ENCODE peak calls at places on chromosome 22, in six cellular contexts. One of them, this sample, is unnamed.

GRCh38 chr22:49965291-49966040 is 4.9 kb downstream of the PIM3 start:
- DNase-seq in heart left ventricle: peak; percentile 13
- DNase-seq in AG04450: no peak
- DNase-seq in neural progenitor cell: peak; percentile 2
- DNase-seq in cardiac fibroblast: no peak
- DNase-seq in right lobe of liver: peak; percentile 52
- DNase-seq in this sample: no peak

GRCh38 chr22:38921801-38922200 is 35.6 kb upstream of the APOBEC3A start:
- DNase-seq in heart left ventricle: no peak
- DNase-seq in AG04450: no peak
- DNase-seq in neural progenitor cell: no peak
- DNase-seq in cardiac fibroblast: no peak
- DNase-seq in right lobe of liver: no peak
- DNase-seq in this sample: no peak

GRCh38 chr22:47290706-47291430 is 528.4 kb downstream of the TBC1D22A start:
- DNase-seq in heart left ventricle: no peak
- DNase-seq in AG04450: no peak
- DNase-seq in neural progenitor cell: no peak
- DNase-seq in cardiac fibroblast: no peak
- DNase-seq in right lobe of liver: peak; percentile 38
- DNase-seq in this sample: no peak

GRCh38 chr22:49589301-49589700 is 238.4 kb downstream of the BRD1 start:
- DNase-seq in heart left ventricle: no peak
- DNase-seq in AG04450: no peak
- DNase-seq in neural progenitor cell: no peak
- DNase-seq in cardiac fibroblast: no peak
- DNase-seq in right lobe of liver: no peak
- DNase-seq in this sample: no peak

GRCh38 chr22:32607086-32607485 is 132.5 kb downstream of the FBXO7 start:
- DNase-seq in heart left ventricle: no peak
- DNase-seq in AG04450: no peak
- DNase-seq in neural progenitor cell: no peak
- DNase-seq in cardiac fibroblast: no peak
- DNase-seq in right lobe of liver: no peak
- DNase-seq in this sample: no peak

GRCh38 chr22:36828815-36829214 is 12.0 kb upstream of the PVALB start:
- DNase-seq in heart left ventricle: no peak
- DNase-seq in AG04450: no peak
- DNase-seq in neural progenitor cell: no peak
- DNase-seq in cardiac fibroblast: no peak
- DNase-seq in right lobe of liver: no peak
- DNase-seq in this sample: no peak

GRCh38 chr22:36741968-36742367 is 34.0 kb downstream of the IFT27 start:
- DNase-seq in heart left ventricle: no peak
- DNase-seq in AG04450: no peak
- DNase-seq in neural progenitor cell: no peak
- DNase-seq in cardiac fibroblast: no peak
- DNase-seq in right lobe of liver: peak; percentile 14
- DNase-seq in this sample: no peak

GRCh38 chr22:29480512-29481264 is 670 bp downstream of the NEFH start:
- DNase-seq in heart left ventricle: no peak
- DNase-seq in AG04450: no peak
- DNase-seq in neural progenitor cell: peak; percentile 82
- DNase-seq in cardiac fibroblast: peak; percentile 71
- DNase-seq in right lobe of liver: no peak
- DNase-seq in this sample: no peak

GRCh38 chr22:37607912-37608476 is 640 bp upstream of the GGA1 start:
- DNase-seq in heart left ventricle: no peak
- DNase-seq in AG04450: no peak
- DNase-seq in neural progenitor cell: no peak
- DNase-seq in cardiac fibroblast: no peak
- DNase-seq in right lobe of liver: no peak
- DNase-seq in this sample: no peak

GRCh38 chr22:48832592-48832991 is 995.1 kb downstream of the BRD1 start:
- DNase-seq in heart left ventricle: no peak
- DNase-seq in AG04450: no peak
- DNase-seq in neural progenitor cell: no peak
- DNase-seq in cardiac fibroblast: no peak
- DNase-seq in right lobe of liver: no peak
- DNase-seq in this sample: no peak

GRCh38 chr22:48782817-48783511 is 1044.7 kb downstream of the BRD1 start:
- DNase-seq in heart left ventricle: peak; percentile 1
- DNase-seq in AG04450: no peak
- DNase-seq in neural progenitor cell: peak; percentile 73
- DNase-seq in cardiac fibroblast: no peak
- DNase-seq in right lobe of liver: no peak
- DNase-seq in this sample: no peak

GRCh38 chr22:28229566-28230483 is 310.8 kb upstream of the PITPNB start:
- DNase-seq in heart left ventricle: no peak
- DNase-seq in AG04450: no peak
- DNase-seq in neural progenitor cell: no peak
- DNase-seq in cardiac fibroblast: peak; percentile 44
- DNase-seq in right lobe of liver: no peak
- DNase-seq in this sample: no peak

GRCh38 chr22:17120281-17120680 is 879 bp downstream of the TMEM121B start:
- DNase-seq in heart left ventricle: peak; percentile 54
- DNase-seq in AG04450: no peak
- DNase-seq in neural progenitor cell: peak; percentile 95
- DNase-seq in cardiac fibroblast: peak; percentile 54
- DNase-seq in right lobe of liver: peak; percentile 76
- DNase-seq in this sample: no peak

GRCh38 chr22:37484115-37485005 is 1.8 kb downstream of the MFNG start:
- DNase-seq in heart left ventricle: peak; percentile 78
- DNase-seq in AG04450: no peak
- DNase-seq in neural progenitor cell: peak; percentile 71
- DNase-seq in cardiac fibroblast: no peak
- DNase-seq in right lobe of liver: peak; percentile 79
- DNase-seq in this sample: no peak

GRCh38 chr22:39110631-39111561 is 13.9 kb downstream of the APOBEC3H start:
- DNase-seq in heart left ventricle: no peak
- DNase-seq in AG04450: no peak
- DNase-seq in neural progenitor cell: peak; percentile 68
- DNase-seq in cardiac fibroblast: no peak
- DNase-seq in right lobe of liver: no peak
- DNase-seq in this sample: no peak

GRCh38 chr22:26783886-26784285 is 126.5 kb downstream of the MIAT start:
- DNase-seq in heart left ventricle: no peak
- DNase-seq in AG04450: no peak
- DNase-seq in neural progenitor cell: no peak
- DNase-seq in cardiac fibroblast: no peak
- DNase-seq in right lobe of liver: no peak
- DNase-seq in this sample: no peak

GRCh38 chr22:49826603-49827306 is 918 bp downstream of the BRD1 start:
- DNase-seq in heart left ventricle: peak; percentile 62
- DNase-seq in AG04450: no peak
- DNase-seq in neural progenitor cell: peak; percentile 47
- DNase-seq in cardiac fibroblast: peak; percentile 62
- DNase-seq in right lobe of liver: peak; percentile 66
- DNase-seq in this sample: no peak

GRCh38 chr22:21796863-21797262 is 61.3 kb upstream of the YPEL1 start:
- DNase-seq in heart left ventricle: peak; percentile 13
- DNase-seq in AG04450: no peak
- DNase-seq in neural progenitor cell: no peak
- DNase-seq in cardiac fibroblast: no peak
- DNase-seq in right lobe of liver: no peak
- DNase-seq in this sample: no peak

GRCh38 chr22:33811686-33812085 is 108.6 kb downstream of the LARGE1 start:
- DNase-seq in heart left ventricle: peak; percentile 79
- DNase-seq in AG04450: no peak
- DNase-seq in neural progenitor cell: peak; percentile 26
- DNase-seq in cardiac fibroblast: peak; percentile 74
- DNase-seq in right lobe of liver: peak; percentile 46
- DNase-seq in this sample: no peak

GRCh38 chr22:48424201-48424627 is 1403.5 kb downstream of the BRD1 start:
- DNase-seq in heart left ventricle: no peak
- DNase-seq in AG04450: no peak
- DNase-seq in neural progenitor cell: no peak
- DNase-seq in cardiac fibroblast: no peak
- DNase-seq in right lobe of liver: peak; percentile 37
- DNase-seq in this sample: no peak

GRCh38 chr22:38175206-38176118 is 6.2 kb downstream of the PLA2G6 start:
- DNase-seq in heart left ventricle: no peak
- DNase-seq in AG04450: no peak
- DNase-seq in neural progenitor cell: no peak
- DNase-seq in cardiac fibroblast: no peak
- DNase-seq in right lobe of liver: no peak
- DNase-seq in this sample: no peak

GRCh38 chr22:39290724-39291161 is 28.7 kb downstream of the RPL3 start:
- DNase-seq in heart left ventricle: peak; percentile 85
- DNase-seq in AG04450: no peak
- DNase-seq in neural progenitor cell: no peak
- DNase-seq in cardiac fibroblast: peak; percentile 59
- DNase-seq in right lobe of liver: peak; percentile 92
- DNase-seq in this sample: no peak

GRCh38 chr22:48802576-48802975 is 1025.1 kb downstream of the BRD1 start:
- DNase-seq in heart left ventricle: no peak
- DNase-seq in AG04450: no peak
- DNase-seq in neural progenitor cell: no peak
- DNase-seq in cardiac fibroblast: no peak
- DNase-seq in right lobe of liver: no peak
- DNase-seq in this sample: no peak

GRCh38 chr22:48819232-48819631 is 1008.4 kb downstream of the BRD1 start:
- DNase-seq in heart left ventricle: no peak
- DNase-seq in AG04450: no peak
- DNase-seq in neural progenitor cell: no peak
- DNase-seq in cardiac fibroblast: no peak
- DNase-seq in right lobe of liver: no peak
- DNase-seq in this sample: no peak

GRCh38 chr22:49140921-49141680 is 686.6 kb downstream of the BRD1 start:
- DNase-seq in heart left ventricle: no peak
- DNase-seq in AG04450: no peak
- DNase-seq in neural progenitor cell: peak; percentile 29
- DNase-seq in cardiac fibroblast: no peak
- DNase-seq in right lobe of liver: no peak
- DNase-seq in this sample: no peak

GRCh38 chr22:48551061-48551460 is 1276.6 kb downstream of the BRD1 start:
- DNase-seq in heart left ventricle: no peak
- DNase-seq in AG04450: no peak
- DNase-seq in neural progenitor cell: no peak
- DNase-seq in cardiac fibroblast: no peak
- DNase-seq in right lobe of liver: no peak
- DNase-seq in this sample: no peak

GRCh38 chr22:49499433-49500075 is 328.1 kb downstream of the BRD1 start:
- DNase-seq in heart left ventricle: no peak
- DNase-seq in AG04450: no peak
- DNase-seq in neural progenitor cell: no peak
- DNase-seq in cardiac fibroblast: peak; percentile 0
- DNase-seq in right lobe of liver: no peak
- DNase-seq in this sample: no peak

GRCh38 chr22:22605074-22605404 is 39.4 kb upstream of the GGTLC2 start:
- DNase-seq in heart left ventricle: no peak
- DNase-seq in AG04450: no peak
- DNase-seq in neural progenitor cell: no peak
- DNase-seq in cardiac fibroblast: no peak
- DNase-seq in right lobe of liver: no peak
- DNase-seq in this sample: no peak

GRCh38 chr22:41197808-41198585 is 7.1 kb upstream of the L3MBTL2 start:
- DNase-seq in heart left ventricle: peak; percentile 32
- DNase-seq in AG04450: no peak
- DNase-seq in neural progenitor cell: peak; percentile 68
- DNase-seq in cardiac fibroblast: no peak
- DNase-seq in right lobe of liver: no peak
- DNase-seq in this sample: no peak
- TF ChIP-seq CTCF in heart left ventricle: no peak
- TF ChIP-seq CTCF in AG04450: no peak
- TF ChIP-seq CTCF in neural progenitor cell: no peak
- TF ChIP-seq CTCF in cardiac fibroblast: peak; percentile 2
- TF ChIP-seq CTCF in right lobe of liver: no peak
- TF ChIP-seq CTCF in this sample: no peak

DNA sequence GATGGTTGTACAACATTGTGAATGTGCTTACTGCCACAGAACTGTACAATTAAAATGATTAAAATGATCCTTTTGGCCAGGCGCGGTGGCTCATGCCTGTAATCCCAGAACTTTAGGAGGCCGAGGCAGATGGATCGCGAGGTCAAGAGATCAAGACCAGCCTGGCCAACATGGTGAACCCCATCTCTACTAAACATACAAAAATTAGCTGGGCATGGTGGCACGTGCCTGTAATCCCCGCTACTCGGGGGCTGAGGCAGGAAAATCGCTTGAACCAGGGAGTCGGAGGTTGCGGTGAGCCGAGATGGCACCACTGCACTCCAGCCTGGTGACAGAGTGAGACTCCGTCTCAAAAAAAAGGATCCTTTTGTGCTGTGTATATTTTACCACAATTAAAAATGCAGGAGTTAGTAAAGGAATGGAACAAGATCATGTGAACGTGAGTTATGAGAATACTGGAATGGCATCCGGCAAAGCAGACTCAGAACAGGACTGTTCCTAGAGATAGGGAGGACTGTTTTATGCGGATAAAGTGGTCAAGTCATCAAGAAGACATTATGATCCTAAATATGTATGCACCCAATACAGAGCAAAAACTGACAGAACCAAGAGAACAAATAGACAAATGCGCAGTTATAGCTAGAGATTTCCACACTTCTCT is 58.0 kb upstream of the CLDN5 start:
- DNase-seq in heart left ventricle: no peak
- DNase-seq in AG04450: no peak
- DNase-seq in neural progenitor cell: no peak
- DNase-seq in cardiac fibroblast: no peak
- DNase-seq in right lobe of liver: no peak
- DNase-seq in this sample: no peak
- H3K4me3 ChIP-seq in heart left ventricle: no peak overlapping the region
- H3K4me3 ChIP-seq in AG04450: no peak overlapping the region
- H3K4me3 ChIP-seq in neural progenitor cell: no peak overlapping the region
- H3K4me3 ChIP-seq in cardiac fibroblast: no peak overlapping the region
- H3K4me3 ChIP-seq in right lobe of liver: no peak overlapping the region
- H3K4me3 ChIP-seq in this sample: no peak overlapping the region

GRCh38 chr22:42691440-42691839 is 29.2 kb downstream of the A4GALT start:
- DNase-seq in heart left ventricle: no peak
- DNase-seq in AG04450: no peak
- DNase-seq in neural progenitor cell: no peak
- DNase-seq in cardiac fibroblast: no peak
- DNase-seq in right lobe of liver: no peak
- DNase-seq in this sample: no peak

GRCh38 chr22:42695294-42695693 is 25.4 kb downstream of the A4GALT start:
- DNase-seq in heart left ventricle: no peak
- DNase-seq in AG04450: no peak
- DNase-seq in neural progenitor cell: no peak
- DNase-seq in cardiac fibroblast: no peak
- DNase-seq in right lobe of liver: no peak
- DNase-seq in this sample: no peak

GRCh38 chr22:42693763-42694683 is 26.6 kb downstream of the A4GALT start:
- DNase-seq in heart left ventricle: no peak
- DNase-seq in AG04450: no peak
- DNase-seq in neural progenitor cell: no peak
- DNase-seq in cardiac fibroblast: no peak
- DNase-seq in right lobe of liver: no peak
- DNase-seq in this sample: no peak

GRCh38 chr22:42693055-42693762 is 27.5 kb downstream of the A4GALT start:
- DNase-seq in heart left ventricle: no peak
- DNase-seq in AG04450: no peak
- DNase-seq in neural progenitor cell: no peak
- DNase-seq in cardiac fibroblast: no peak
- DNase-seq in right lobe of liver: no peak
- DNase-seq in this sample: no peak

GRCh38 chr22:42692239-42693054 is 28.2 kb downstream of the A4GALT start:
- DNase-seq in heart left ventricle: no peak
- DNase-seq in AG04450: no peak
- DNase-seq in neural progenitor cell: no peak
- DNase-seq in cardiac fibroblast: no peak
- DNase-seq in right lobe of liver: no peak
- DNase-seq in this sample: no peak
- TF ChIP-seq CTCF in heart left ventricle: no peak
- TF ChIP-seq CTCF in AG04450: no peak
- TF ChIP-seq CTCF in neural progenitor cell: no peak
- TF ChIP-seq CTCF in cardiac fibroblast: no peak
- TF ChIP-seq CTCF in right lobe of liver: no peak
- TF ChIP-seq CTCF in this sample: peak; percentile 8

GRCh38 chr22:45211848-45212247 is 28.8 kb downstream of the KIAA0930 start:
- DNase-seq in heart left ventricle: no peak
- DNase-seq in AG04450: no peak
- DNase-seq in neural progenitor cell: no peak
- DNase-seq in cardiac fibroblast: no peak
- DNase-seq in right lobe of liver: no peak
- DNase-seq in this sample: no peak
- H3K4me3 ChIP-seq in heart left ventricle: peak overlapping the region; percentile 53
- H3K4me3 ChIP-seq in AG04450: peak overlapping the region; percentile 54
- H3K4me3 ChIP-seq in neural progenitor cell: peak overlapping the region; percentile 24
- H3K4me3 ChIP-seq in cardiac fibroblast: peak overlapping the region; percentile 47
- H3K4me3 ChIP-seq in right lobe of liver: no peak overlapping the region
- H3K4me3 ChIP-seq in this sample: peak overlapping the region; percentile 49